ENCODE peak calls at places on chromosomes 3 and 15, in five cellular contexts. One of them, this sample, is unnamed. For H3K9me3, the result is how much of the 10 kb centered on the place peaks cover.

GRCh38 chr3:16338999-16339398 is 74.0 kb downstream of the OXNAD1 start:
- DNase-seq in adrenal gland: peak
- DNase-seq in breast epithelium: no peak
- DNase-seq in K562: no peak
- DNase-seq in neuronal stem cell: no peak
- DNase-seq in this sample: no peak

GRCh38 chr3:181739628-181740027 is 27.9 kb downstream of the SOX2 start:
- DNase-seq in K562: no peak
- DNase-seq in breast epithelium: no peak
- DNase-seq in neuronal stem cell: no peak
- DNase-seq in adrenal gland: no peak
- DNase-seq in this sample: no peak

GRCh38 chr15:41796457-41796856 is 22.2 kb downstream of the MAPKBP1 start:
- DNase-seq in breast epithelium: no peak
- DNase-seq in adrenal gland: no peak
- DNase-seq in neuronal stem cell: no peak
- DNase-seq in K562: no peak
- DNase-seq in this sample: no peak

GRCh38 chr15:53917109-53917508 is 61.1 kb upstream of the UNC13C start:
- DNase-seq in neuronal stem cell: no peak
- DNase-seq in K562: no peak
- DNase-seq in adrenal gland: no peak
- DNase-seq in breast epithelium: no peak
- DNase-seq in this sample: no peak

GRCh38 chr15:31330111-31330785 is 3.6 kb downstream of the KLF13 start:
- DNase-seq in neuronal stem cell: no peak
- DNase-seq in K562: no peak
- DNase-seq in adrenal gland: no peak
- DNase-seq in breast epithelium: no peak
- DNase-seq in this sample: no peak

GRCh38 chr15:89018235-89018634 is 70.0 kb upstream of the ABHD2 start:
- DNase-seq in breast epithelium: no peak
- DNase-seq in K562: no peak
- DNase-seq in adrenal gland: peak
- DNase-seq in neuronal stem cell: no peak
- DNase-seq in this sample: no peak

GRCh38 chr3:50612234-50612972 is 829 bp upstream of the CISH start:
- DNase-seq in K562: peak
- DNase-seq in breast epithelium: no peak
- DNase-seq in neuronal stem cell: no peak
- DNase-seq in adrenal gland: no peak
- DNase-seq in this sample: no peak

GRCh38 chr3:122406198-122406597 is 9.7 kb downstream of the WDR5B start:
- DNase-seq in breast epithelium: no peak
- DNase-seq in adrenal gland: no peak
- DNase-seq in neuronal stem cell: no peak
- DNase-seq in K562: no peak
- DNase-seq in this sample: no peak

GRCh38 chr15:70348581-70349344 is 251.0 kb upstream of the TLE3 start:
- DNase-seq in adrenal gland: peak
- DNase-seq in neuronal stem cell: no peak
- DNase-seq in breast epithelium: peak
- DNase-seq in K562: no peak
- DNase-seq in this sample: peak

GRCh38 chr3:167929937-167930336 is 165.8 kb downstream of the GOLIM4 start:
- DNase-seq in adrenal gland: no peak
- DNase-seq in breast epithelium: peak
- DNase-seq in K562: no peak
- DNase-seq in neuronal stem cell: no peak
- DNase-seq in this sample: no peak

GRCh38 chr3:94004301-94004910 is 24.0 kb downstream of the STX19 start:
- DNase-seq in K562: peak
- DNase-seq in neuronal stem cell: no peak
- DNase-seq in adrenal gland: no peak
- DNase-seq in breast epithelium: no peak
- DNase-seq in this sample: no peak

GRCh38 chr3:189588061-189588817 is 43.0 kb upstream of the TP63 start:
- DNase-seq in K562: no peak
- DNase-seq in adrenal gland: no peak
- DNase-seq in neuronal stem cell: no peak
- DNase-seq in breast epithelium: no peak
- DNase-seq in this sample: no peak

GRCh38 chr15:70236306-70237103 is 138.8 kb upstream of the TLE3 start:
- DNase-seq in neuronal stem cell: no peak
- DNase-seq in adrenal gland: no peak
- DNase-seq in breast epithelium: no peak
- DNase-seq in K562: no peak
- DNase-seq in this sample: no peak

GRCh38 chr15:32994810-32995424 is 199.6 kb downstream of the FMN1 start:
- DNase-seq in adrenal gland: no peak
- DNase-seq in K562: peak
- DNase-seq in breast epithelium: no peak
- DNase-seq in neuronal stem cell: no peak
- DNase-seq in this sample: no peak

GRCh38 chr3:28149960-28150359 is 91.5 kb upstream of the CMC1 start:
- DNase-seq in adrenal gland: no peak
- DNase-seq in neuronal stem cell: no peak
- DNase-seq in breast epithelium: no peak
- DNase-seq in K562: no peak
- DNase-seq in this sample: no peak

GRCh38 chr3:12681586-12682371 is 17.9 kb upstream of the RAF1 start:
- DNase-seq in adrenal gland: peak
- DNase-seq in breast epithelium: no peak
- DNase-seq in neuronal stem cell: no peak
- DNase-seq in K562: no peak
- DNase-seq in this sample: no peak

GRCh38 chr15:52288051-52288942 is 7.3 kb downstream of the MYO5C start:
- DNase-seq in adrenal gland: no peak
- DNase-seq in breast epithelium: peak
- DNase-seq in neuronal stem cell: no peak
- DNase-seq in K562: no peak
- DNase-seq in this sample: no peak

GRCh38 chr3:108472011-108472591 is 38.3 kb downstream of the MYH15 start:
- DNase-seq in adrenal gland: peak
- DNase-seq in K562: no peak
- DNase-seq in neuronal stem cell: no peak
- DNase-seq in breast epithelium: no peak
- DNase-seq in this sample: peak

GRCh38 chr3:66378256-66378655 is 122.6 kb downstream of the LRIG1 start:
- DNase-seq in K562: peak
- DNase-seq in breast epithelium: no peak
- DNase-seq in neuronal stem cell: peak
- DNase-seq in adrenal gland: no peak
- DNase-seq in this sample: peak

GRCh38 chr3:146589899-146590508 is 15.1 kb downstream of the PLSCR5 start:
- DNase-seq in adrenal gland: peak
- DNase-seq in neuronal stem cell: no peak
- DNase-seq in K562: peak
- DNase-seq in breast epithelium: no peak
- DNase-seq in this sample: peak

GRCh38 chr3:188706176-188706575 is 465.6 kb upstream of the TPRG1 start:
- DNase-seq in adrenal gland: no peak
- DNase-seq in K562: no peak
- DNase-seq in breast epithelium: no peak
- DNase-seq in neuronal stem cell: no peak
- DNase-seq in this sample: no peak

GRCh38 chr3:111585214-111585613 is 9.9 kb downstream of the ZBED2 start:
- DNase-seq in adrenal gland: no peak
- DNase-seq in neuronal stem cell: no peak
- DNase-seq in breast epithelium: no peak
- DNase-seq in K562: no peak
- DNase-seq in this sample: no peak

GRCh38 chr3:93867425-93867824 is 106.3 kb downstream of the PROS1 start:
- DNase-seq in breast epithelium: no peak
- DNase-seq in neuronal stem cell: no peak
- DNase-seq in adrenal gland: no peak
- DNase-seq in K562: peak
- DNase-seq in this sample: no peak

GRCh38 chr3:160176923-160177322 is 48.3 kb upstream of the C3orf80 start:
- DNase-seq in breast epithelium: no peak
- DNase-seq in adrenal gland: no peak
- DNase-seq in K562: no peak
- DNase-seq in neuronal stem cell: no peak
- DNase-seq in this sample: no peak

GRCh38 chr3:94115482-94115881 is 52.6 kb downstream of the NSUN3 start:
- DNase-seq in K562: no peak
- DNase-seq in breast epithelium: no peak
- DNase-seq in adrenal gland: no peak
- DNase-seq in neuronal stem cell: peak
- DNase-seq in this sample: peak

GRCh38 chr3:12288466-12289129 is at the start of gene PPARG:
- DNase-seq in breast epithelium: no peak
- DNase-seq in adrenal gland: peak
- DNase-seq in neuronal stem cell: peak
- DNase-seq in K562: no peak
- DNase-seq in this sample: peak

GRCh38 chr3:6657591-6657990 is 203.3 kb upstream of the GRM7 start:
- DNase-seq in neuronal stem cell: no peak
- DNase-seq in adrenal gland: no peak
- DNase-seq in breast epithelium: no peak
- DNase-seq in K562: no peak
- DNase-seq in this sample: no peak
- H3K9me3 ChIP-seq in neuronal stem cell: under half
- H3K9me3 ChIP-seq in adrenal gland: under half
- H3K9me3 ChIP-seq in breast epithelium: under half
- H3K9me3 ChIP-seq in K562: under half
- H3K9me3 ChIP-seq in this sample: under half

GRCh38 chr15:67777773-67778172 is 47.5 kb upstream of the SKOR1 start:
- DNase-seq in adrenal gland: no peak
- DNase-seq in neuronal stem cell: no peak
- DNase-seq in K562: no peak
- DNase-seq in breast epithelium: no peak
- DNase-seq in this sample: no peak

GRCh38 chr15:67777071-67777470 is 48.2 kb upstream of the SKOR1 start:
- DNase-seq in adrenal gland: no peak
- DNase-seq in neuronal stem cell: no peak
- DNase-seq in K562: no peak
- DNase-seq in breast epithelium: no peak
- DNase-seq in this sample: no peak

GRCh38 chr15:67781907-67782559 is 43.3 kb upstream of the SKOR1 start:
- DNase-seq in breast epithelium: no peak
- DNase-seq in K562: no peak
- DNase-seq in adrenal gland: no peak
- DNase-seq in neuronal stem cell: peak
- DNase-seq in this sample: no peak

GRCh38 chr15:67781061-67781460 is 44.2 kb upstream of the SKOR1 start:
- DNase-seq in K562: no peak
- DNase-seq in adrenal gland: no peak
- DNase-seq in neuronal stem cell: no peak
- DNase-seq in breast epithelium: no peak
- DNase-seq in this sample: no peak

GRCh38 chr15:67779160-67780111 is 45.9 kb upstream of the SKOR1 start:
- DNase-seq in adrenal gland: no peak
- DNase-seq in K562: peak
- DNase-seq in breast epithelium: no peak
- DNase-seq in neuronal stem cell: no peak
- DNase-seq in this sample: no peak
- H3K9me3 ChIP-seq in adrenal gland: under half
- H3K9me3 ChIP-seq in K562: under half
- H3K9me3 ChIP-seq in breast epithelium: under half
- H3K9me3 ChIP-seq in neuronal stem cell: under half
- H3K9me3 ChIP-seq in this sample: under half

GRCh38 chr3:634511-634910 is 437.9 kb downstream of the CHL1 start:
- DNase-seq in K562: no peak
- DNase-seq in adrenal gland: no peak
- DNase-seq in neuronal stem cell: no peak
- DNase-seq in breast epithelium: no peak
- DNase-seq in this sample: no peak

GRCh38 chr3:632571-633170 is 436.1 kb downstream of the CHL1 start:
- DNase-seq in adrenal gland: peak
- DNase-seq in neuronal stem cell: peak
- DNase-seq in breast epithelium: no peak
- DNase-seq in K562: peak
- DNase-seq in this sample: peak

DNA sequence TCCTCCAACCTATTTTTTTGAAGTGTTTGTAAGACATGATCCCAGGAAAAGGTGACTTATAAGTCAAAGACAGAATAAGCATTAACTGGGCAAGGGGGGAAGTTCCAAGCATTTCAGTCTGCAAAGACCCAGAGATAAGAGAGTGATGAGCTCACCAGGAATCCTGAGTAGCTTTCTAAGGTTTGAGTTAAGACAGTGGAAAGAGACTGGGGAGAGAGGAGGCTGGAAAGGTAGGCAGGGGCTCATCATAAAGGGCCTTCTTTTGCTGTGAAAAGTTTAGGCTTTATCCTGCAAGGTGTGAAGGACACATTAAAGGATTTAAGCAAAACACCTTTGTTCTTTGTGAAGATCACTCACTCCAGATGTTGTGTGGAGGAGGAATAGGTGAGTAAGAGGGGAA is 438.8 kb downstream of the CHL1 start:
- DNase-seq in K562: no peak
- DNase-seq in adrenal gland: no peak
- DNase-seq in neuronal stem cell: no peak
- DNase-seq in breast epithelium: no peak
- DNase-seq in this sample: no peak
- H3K9me3 ChIP-seq in K562: under half
- H3K9me3 ChIP-seq in adrenal gland: under half
- H3K9me3 ChIP-seq in neuronal stem cell: under half
- H3K9me3 ChIP-seq in breast epithelium: under half
- H3K9me3 ChIP-seq in this sample: under half

GRCh38 chr3:46748160-46748559 is 30.5 kb upstream of the PRSS50 start:
- DNase-seq in breast epithelium: no peak
- DNase-seq in neuronal stem cell: no peak
- DNase-seq in adrenal gland: no peak
- DNase-seq in K562: no peak
- DNase-seq in this sample: no peak

GRCh38 chr3:46755646-46756045 is 38.0 kb upstream of the PRSS50 start:
- DNase-seq in breast epithelium: no peak
- DNase-seq in K562: no peak
- DNase-seq in adrenal gland: no peak
- DNase-seq in neuronal stem cell: no peak
- DNase-seq in this sample: no peak

GRCh38 chr3:46746711-46747110 is 29.0 kb upstream of the PRSS50 start:
- DNase-seq in K562: no peak
- DNase-seq in breast epithelium: no peak
- DNase-seq in neuronal stem cell: no peak
- DNase-seq in adrenal gland: no peak
- DNase-seq in this sample: no peak

GRCh38 chr3:46749129-46749528 is 31.5 kb upstream of the PRSS50 start:
- DNase-seq in K562: no peak
- DNase-seq in breast epithelium: no peak
- DNase-seq in adrenal gland: no peak
- DNase-seq in neuronal stem cell: no peak
- DNase-seq in this sample: no peak

DNA sequence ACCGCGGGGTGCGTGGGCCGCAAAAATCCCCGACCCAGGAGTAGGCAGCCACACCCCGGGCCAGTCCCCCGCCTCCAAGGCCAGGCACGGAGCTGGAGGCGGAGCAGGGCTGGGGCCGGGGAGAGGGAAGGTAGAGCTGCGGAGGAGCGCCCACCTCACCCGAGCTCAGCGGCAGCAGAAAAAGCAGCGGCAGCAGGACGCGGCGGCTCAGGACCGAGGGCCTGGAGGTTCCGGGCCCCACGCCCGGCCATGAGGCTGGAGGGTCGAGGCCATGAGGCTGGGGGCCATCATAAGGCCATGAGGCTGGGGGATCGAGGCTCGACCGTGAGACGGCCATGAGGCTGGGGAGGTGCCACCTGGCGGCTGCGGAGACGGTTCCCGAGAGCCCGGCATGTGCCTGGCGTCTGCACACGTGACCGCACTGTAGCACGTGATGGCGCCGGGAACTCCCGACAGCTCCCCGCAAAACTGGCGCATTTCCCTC is 32.9 kb upstream of the PRSS50 start:
- DNase-seq in neuronal stem cell: no peak
- DNase-seq in K562: peak
- DNase-seq in breast epithelium: no peak
- DNase-seq in adrenal gland: no peak
- DNase-seq in this sample: no peak
- H3K9me3 ChIP-seq in neuronal stem cell: under half
- H3K9me3 ChIP-seq in K562: under half
- H3K9me3 ChIP-seq in breast epithelium: under half
- H3K9me3 ChIP-seq in adrenal gland: under half
- H3K9me3 ChIP-seq in this sample: under half